ENCODE peak calls at places on chromosomes 5 and 9, in four cellular contexts. One of them, this sample, is unnamed.

GRCh38 chr5:179806250-179807045 is at the start of gene MGAT4B:
- DNase-seq in tibial nerve: peak
- DNase-seq in CD8-positive, alpha-beta T cell: peak
- DNase-seq in mammary epithelial cell: peak
- DNase-seq in this sample: no peak

GRCh38 chr5:170617519-170618218 is 113.8 kb downstream of the KCNIP1 start:
- DNase-seq in CD8-positive, alpha-beta T cell: no peak
- DNase-seq in mammary epithelial cell: no peak
- DNase-seq in tibial nerve: no peak
- DNase-seq in this sample: no peak

GRCh38 chr5:176741566-176742211 is 68.7 kb upstream of the UNC5A start:
- DNase-seq in tibial nerve: no peak
- DNase-seq in CD8-positive, alpha-beta T cell: peak
- DNase-seq in mammary epithelial cell: no peak
- DNase-seq in this sample: peak

GRCh38 chr5:34998058-34998789 is 49.5 kb downstream of the AGXT2 start:
- DNase-seq in CD8-positive, alpha-beta T cell: no peak
- DNase-seq in tibial nerve: no peak
- DNase-seq in mammary epithelial cell: peak
- DNase-seq in this sample: no peak

GRCh38 chr5:173472164-173472563 is 143.9 kb upstream of the STC2 start:
- DNase-seq in CD8-positive, alpha-beta T cell: no peak
- DNase-seq in mammary epithelial cell: peak
- DNase-seq in tibial nerve: peak
- DNase-seq in this sample: no peak

GRCh38 chr9:77896269-77897245 is 135.1 kb downstream of the GNAQ start:
- DNase-seq in mammary epithelial cell: no peak
- DNase-seq in CD8-positive, alpha-beta T cell: no peak
- DNase-seq in tibial nerve: no peak
- DNase-seq in this sample: no peak

GRCh38 chr5:172929371-172929838 is 29.8 kb upstream of the RPL26L1 start:
- DNase-seq in mammary epithelial cell: no peak
- DNase-seq in tibial nerve: no peak
- DNase-seq in CD8-positive, alpha-beta T cell: no peak
- DNase-seq in this sample: no peak

GRCh38 chr9:70902171-70902570 is 219.2 kb downstream of the TRPM3 start:
- DNase-seq in mammary epithelial cell: peak
- DNase-seq in tibial nerve: no peak
- DNase-seq in CD8-positive, alpha-beta T cell: no peak
- DNase-seq in this sample: no peak

GRCh38 chr9:131714161-131714646 is 25.7 kb downstream of the RAPGEF1 start:
- DNase-seq in tibial nerve: no peak
- DNase-seq in mammary epithelial cell: peak
- DNase-seq in CD8-positive, alpha-beta T cell: no peak
- DNase-seq in this sample: no peak

GRCh38 chr5:142726188-142726731 is 40.4 kb upstream of the FGF1 start:
- DNase-seq in CD8-positive, alpha-beta T cell: no peak
- DNase-seq in tibial nerve: no peak
- DNase-seq in mammary epithelial cell: peak
- DNase-seq in this sample: no peak

GRCh38 chr9:106060885-106061284 is 366.5 kb downstream of the TMEM38B start:
- DNase-seq in tibial nerve: no peak
- DNase-seq in CD8-positive, alpha-beta T cell: no peak
- DNase-seq in mammary epithelial cell: no peak
- DNase-seq in this sample: no peak

GRCh38 chr5:108729306-108729645 is 18.4 kb upstream of the FER start:
- DNase-seq in CD8-positive, alpha-beta T cell: no peak
- DNase-seq in tibial nerve: no peak
- DNase-seq in mammary epithelial cell: no peak
- DNase-seq in this sample: no peak

GRCh38 chr9:8679405-8679951 is 879.9 kb upstream of the DMAC1 start:
- DNase-seq in mammary epithelial cell: no peak
- DNase-seq in tibial nerve: no peak
- DNase-seq in CD8-positive, alpha-beta T cell: no peak
- DNase-seq in this sample: no peak

GRCh38 chr9:137021979-137022619 is 5.9 kb downstream of the ABCA2 start:
- DNase-seq in CD8-positive, alpha-beta T cell: peak
- DNase-seq in tibial nerve: no peak
- DNase-seq in mammary epithelial cell: peak
- DNase-seq in this sample: no peak

GRCh38 chr9:136539427-136540412 is 6.1 kb downstream of the NOTCH1 start:
- DNase-seq in tibial nerve: peak
- DNase-seq in CD8-positive, alpha-beta T cell: peak
- DNase-seq in mammary epithelial cell: no peak
- DNase-seq in this sample: no peak

GRCh38 chr5:111135946-111136345 is 43.8 kb downstream of the WDR36 start:
- DNase-seq in mammary epithelial cell: peak
- DNase-seq in tibial nerve: no peak
- DNase-seq in CD8-positive, alpha-beta T cell: no peak
- DNase-seq in this sample: no peak

GRCh38 chr9:115262477-115262876 is 144.5 kb upstream of the TNC start:
- DNase-seq in CD8-positive, alpha-beta T cell: no peak
- DNase-seq in tibial nerve: no peak
- DNase-seq in mammary epithelial cell: peak
- DNase-seq in this sample: no peak

GRCh38 chr5:57653636-57654290 is 171.2 kb upstream of the ACTBL2 start:
- DNase-seq in CD8-positive, alpha-beta T cell: no peak
- DNase-seq in mammary epithelial cell: no peak
- DNase-seq in tibial nerve: no peak
- DNase-seq in this sample: no peak

GRCh38 chr5:57655228-57655627 is 172.6 kb upstream of the ACTBL2 start:
- DNase-seq in CD8-positive, alpha-beta T cell: no peak
- DNase-seq in mammary epithelial cell: no peak
- DNase-seq in tibial nerve: no peak
- DNase-seq in this sample: no peak

GRCh38 chr5:57650360-57651069 is 167.9 kb upstream of the ACTBL2 start:
- DNase-seq in mammary epithelial cell: peak
- DNase-seq in tibial nerve: no peak
- DNase-seq in CD8-positive, alpha-beta T cell: no peak
- DNase-seq in this sample: no peak

DNA sequence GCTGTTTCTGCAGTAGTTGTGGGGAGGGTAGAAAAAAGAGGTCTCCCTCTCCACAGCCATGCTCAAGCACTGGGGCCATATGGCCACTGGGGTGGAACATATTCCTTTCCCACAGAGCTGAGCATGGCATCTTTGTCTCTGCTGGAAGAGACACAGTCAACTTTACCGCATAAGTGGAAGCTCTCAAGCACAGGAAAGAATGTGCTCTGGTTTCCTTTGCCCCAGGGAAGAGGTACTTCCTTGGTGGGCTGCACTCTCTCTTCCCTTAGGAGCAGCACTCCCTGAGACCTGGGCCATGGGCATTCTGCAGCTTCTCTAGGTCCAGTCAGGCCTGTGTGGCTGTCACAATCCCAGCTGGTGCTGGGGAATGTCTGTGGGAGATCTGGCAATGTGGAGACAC is 168.5 kb upstream of the ACTBL2 start:
- DNase-seq in tibial nerve: no peak
- DNase-seq in mammary epithelial cell: no peak
- DNase-seq in CD8-positive, alpha-beta T cell: no peak
- DNase-seq in this sample: no peak
- TF ChIP-seq CTCF in tibial nerve: no peak
- TF ChIP-seq CTCF in mammary epithelial cell: no peak
- TF ChIP-seq CTCF in CD8-positive, alpha-beta T cell: no peak
- TF ChIP-seq CTCF in this sample: no peak

GRCh38 chr5:43073597-43074546 is 33.8 kb upstream of the ANXA2R start:
- DNase-seq in mammary epithelial cell: peak
- DNase-seq in tibial nerve: no peak
- DNase-seq in CD8-positive, alpha-beta T cell: peak
- DNase-seq in this sample: no peak
- TF ChIP-seq CTCF in mammary epithelial cell: peak
- TF ChIP-seq CTCF in tibial nerve: peak
- TF ChIP-seq CTCF in CD8-positive, alpha-beta T cell: peak
- TF ChIP-seq CTCF in this sample: peak

GRCh38 chr5:131796793-131797693 is at the start of gene FNIP1:
- DNase-seq in mammary epithelial cell: peak
- DNase-seq in tibial nerve: peak
- DNase-seq in CD8-positive, alpha-beta T cell: peak
- DNase-seq in this sample: peak
- TF ChIP-seq CTCF in mammary epithelial cell: no peak
- TF ChIP-seq CTCF in tibial nerve: peak
- TF ChIP-seq CTCF in CD8-positive, alpha-beta T cell: no peak
- TF ChIP-seq CTCF in this sample: peak

DNA sequence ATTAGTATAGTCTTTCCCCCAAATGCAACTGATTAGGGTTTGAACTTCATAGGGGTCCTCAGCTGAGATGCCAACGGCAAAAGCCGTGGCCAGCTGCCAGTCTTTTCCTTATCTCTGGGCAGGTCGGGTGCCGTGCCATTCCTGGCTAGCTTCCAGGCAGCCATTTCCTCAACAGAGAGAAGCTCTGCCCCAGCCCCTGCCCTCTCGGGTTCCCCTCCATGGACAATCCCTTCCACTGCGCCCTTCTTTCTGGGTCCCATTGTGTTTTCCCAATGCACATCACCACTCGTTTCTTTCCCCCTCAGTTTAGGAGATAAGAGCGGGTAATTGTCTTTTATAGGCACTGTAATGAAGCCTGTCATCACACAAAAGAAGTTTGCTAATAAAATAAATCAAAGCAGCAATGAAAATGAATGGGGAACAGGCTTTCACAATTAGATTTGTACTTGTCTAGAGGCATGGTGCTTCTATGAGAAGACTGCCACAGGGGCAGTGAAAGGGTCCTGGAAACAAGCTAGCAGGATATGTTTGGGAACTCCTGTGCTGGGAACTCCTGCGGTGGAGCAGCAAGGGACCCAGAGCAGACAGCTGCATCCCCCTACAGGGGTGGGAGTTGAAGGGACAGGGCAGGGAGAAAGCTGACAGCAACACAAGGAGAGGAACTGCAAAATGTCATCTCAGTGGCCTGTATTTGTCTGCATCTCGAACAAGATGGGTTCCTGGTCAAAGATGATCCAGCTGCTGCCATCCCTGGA is 48.0 kb upstream of the SAP30L start:
- DNase-seq in tibial nerve: no peak
- DNase-seq in mammary epithelial cell: no peak
- DNase-seq in CD8-positive, alpha-beta T cell: no peak
- DNase-seq in this sample: no peak
- TF ChIP-seq CTCF in tibial nerve: no peak
- TF ChIP-seq CTCF in mammary epithelial cell: no peak
- TF ChIP-seq CTCF in CD8-positive, alpha-beta T cell: no peak
- TF ChIP-seq CTCF in this sample: no peak

GRCh38 chr5:150271923-150272322 is 17.6 kb downstream of the CAMK2A start:
- DNase-seq in tibial nerve: no peak
- DNase-seq in mammary epithelial cell: no peak
- DNase-seq in CD8-positive, alpha-beta T cell: no peak
- DNase-seq in this sample: no peak

GRCh38 chr5:150274811-150275210 is 14.8 kb downstream of the CAMK2A start:
- DNase-seq in CD8-positive, alpha-beta T cell: no peak
- DNase-seq in tibial nerve: no peak
- DNase-seq in mammary epithelial cell: no peak
- DNase-seq in this sample: no peak

GRCh38 chr5:150270546-150271295 is 18.9 kb downstream of the CAMK2A start:
- DNase-seq in tibial nerve: no peak
- DNase-seq in mammary epithelial cell: no peak
- DNase-seq in CD8-positive, alpha-beta T cell: no peak
- DNase-seq in this sample: no peak

GRCh38 chr5:150271296-150271692 is 18.3 kb downstream of the CAMK2A start:
- DNase-seq in tibial nerve: no peak
- DNase-seq in mammary epithelial cell: no peak
- DNase-seq in CD8-positive, alpha-beta T cell: no peak
- DNase-seq in this sample: no peak

GRCh38 chr5:150272531-150272930 is 17.0 kb downstream of the CAMK2A start:
- DNase-seq in mammary epithelial cell: peak
- DNase-seq in CD8-positive, alpha-beta T cell: no peak
- DNase-seq in tibial nerve: no peak
- DNase-seq in this sample: no peak
- TF ChIP-seq CTCF in mammary epithelial cell: peak
- TF ChIP-seq CTCF in CD8-positive, alpha-beta T cell: no peak
- TF ChIP-seq CTCF in tibial nerve: peak
- TF ChIP-seq CTCF in this sample: peak

DNA sequence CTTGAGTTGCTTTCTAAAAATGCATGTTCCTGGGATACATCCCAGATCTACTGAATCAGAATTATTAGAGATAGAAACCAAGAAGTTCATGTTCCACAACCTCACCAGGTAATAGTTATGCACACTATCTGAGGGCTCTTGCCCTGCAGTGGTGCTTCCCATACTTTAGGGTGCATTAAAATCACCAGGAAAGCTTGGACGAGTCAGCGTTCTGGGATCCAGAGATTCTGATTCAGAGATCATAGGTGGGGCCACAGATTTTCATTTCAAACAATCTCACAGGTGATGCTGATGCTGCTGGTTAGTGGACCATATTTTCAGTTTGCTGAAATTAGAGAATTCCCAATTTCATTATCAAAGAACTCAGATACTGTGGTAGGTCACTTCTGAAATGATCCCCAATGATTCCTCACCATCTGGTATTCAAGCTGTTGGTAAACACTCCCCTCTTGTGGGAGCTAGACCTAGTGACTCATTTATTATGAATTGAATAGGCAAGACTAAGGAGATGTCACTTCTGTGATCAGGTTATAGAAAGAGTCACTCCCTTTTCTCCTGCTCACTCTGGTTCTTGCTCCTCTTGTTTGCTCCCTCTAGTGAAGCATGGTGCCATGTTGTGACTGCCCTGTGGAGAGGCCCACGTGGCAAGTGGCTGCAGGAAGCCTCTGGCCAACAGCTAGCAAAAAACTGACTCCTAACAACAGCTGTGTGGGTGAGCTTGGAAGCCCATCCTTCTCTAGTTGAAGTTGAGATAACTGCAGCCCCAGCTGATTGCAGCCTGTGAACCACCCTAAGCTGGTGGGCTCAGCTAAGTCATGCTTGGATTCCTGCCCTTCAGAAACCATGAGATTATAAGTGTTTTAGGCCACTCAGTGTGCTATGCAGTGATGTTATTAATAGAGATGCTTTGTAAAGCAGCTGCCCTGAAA is 59.8 kb downstream of the SH3TC2 start:
- DNase-seq in mammary epithelial cell: peak
- DNase-seq in CD8-positive, alpha-beta T cell: no peak
- DNase-seq in tibial nerve: no peak
- DNase-seq in this sample: no peak
- TF ChIP-seq CTCF in mammary epithelial cell: no peak
- TF ChIP-seq CTCF in CD8-positive, alpha-beta T cell: no peak
- TF ChIP-seq CTCF in tibial nerve: no peak
- TF ChIP-seq CTCF in this sample: no peak

GRCh38 chr9:121748080-121748479 is 96.6 kb downstream of the DAB2IP start:
- DNase-seq in CD8-positive, alpha-beta T cell: no peak
- DNase-seq in mammary epithelial cell: peak
- DNase-seq in tibial nerve: no peak
- DNase-seq in this sample: no peak
- TF ChIP-seq CTCF in CD8-positive, alpha-beta T cell: no peak
- TF ChIP-seq CTCF in mammary epithelial cell: no peak
- TF ChIP-seq CTCF in tibial nerve: no peak
- TF ChIP-seq CTCF in this sample: no peak

This sample was measured in type B pancreatic cell.